ENCODE peak calls at places on chromosomes 11 and 22, in nine cellular contexts. R, Y, O, W, H, X, U, N and D are unnamed samples.
A peak's percentile ranks its signal among the peaks of the same experiment; 100 is the strongest.

GRCh38 chr11:36427079-36427478 is 83.0 kb downstream of the TRAF6 start:
- DNase-seq in R (no peak), Y (no peak), O (no peak), W (no peak), H (no peak), X (peak; percentile 38), U (no peak), N (no peak), D (no peak)

GRCh38 chr11:15509082-15509481 is 394.4 kb downstream of the INSC start:
- DNase-seq in R (no peak), Y (no peak), O (no peak), W (no peak), H (no peak), X (no peak), U (no peak), N (no peak), D (no peak)

GRCh38 chr11:122709042-122709760 is 53.7 kb downstream of the UBASH3B start:
- DNase-seq in R (no peak), Y (no peak), O (no peak), W (no peak), H (no peak), X (no peak), U (no peak), N (no peak), D (peak; percentile 78)

GRCh38 chr22:29334148-29334547 is 18.7 kb upstream of the RASL10A start:
- DNase-seq in R (no peak), Y (no peak), O (no peak), W (no peak), H (no peak), X (no peak), U (no peak), N (no peak), D (no peak)

GRCh38 chr11:65496304-65497140 is 2.3 kb upstream of the MALAT1 start:
- DNase-seq in R (no peak), Y (no peak), O (no peak), W (no peak), H (no peak), X (peak; percentile 29), U (no peak), N (no peak), D (peak; percentile 51)

GRCh38 chr22:39994566-39995345 is at the start of gene FAM83F:
- DNase-seq in R (peak; percentile 58), Y (no peak), O (no peak), W (no peak), H (no peak), X (no peak), U (no peak), N (peak; percentile 54), D (no peak)

GRCh38 chr11:120390585-120390922 is 54.3 kb downstream of the ARHGEF12 start:
- DNase-seq in R (no peak), Y (no peak), O (no peak), W (no peak), H (no peak), X (no peak), U (no peak), N (no peak), D (no peak)

GRCh38 chr11:115672999-115673411 is 168.8 kb upstream of the CADM1 start:
- DNase-seq in R (no peak), Y (no peak), O (peak; percentile 27), W (no peak), H (peak; percentile 5), X (peak; percentile 40), U (no peak), N (no peak), D (peak; percentile 72)

GRCh38 chr11:75148436-75148983 is 2.4 kb upstream of the SLCO2B1 start:
- DNase-seq in R (no peak), Y (no peak), O (no peak), W (no peak), H (no peak), X (no peak), U (no peak), N (no peak), D (no peak)

DNA sequence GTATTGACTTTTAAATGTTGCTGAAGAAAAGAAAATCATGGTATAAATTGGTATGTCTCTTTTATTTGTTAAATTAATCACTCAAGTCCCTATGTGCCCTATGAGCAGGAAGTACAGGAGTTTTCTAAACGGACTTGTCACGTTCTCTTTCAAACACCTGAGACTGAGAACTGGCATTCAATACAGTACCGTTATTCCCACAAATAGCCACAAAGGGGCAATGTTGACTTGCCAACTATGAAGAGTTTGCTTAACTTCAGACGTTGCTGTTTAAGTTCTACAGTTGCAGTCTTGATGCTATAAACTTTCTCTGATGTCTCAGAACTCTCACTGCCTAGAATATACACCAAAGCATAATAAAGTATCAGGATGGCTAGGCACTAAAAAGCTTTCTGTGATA is 7.6 kb downstream of the OR56A1 start:
- DNase-seq in R (no peak), Y (peak; percentile 22), O (no peak), W (no peak), H (no peak), X (no peak), U (no peak), N (no peak), D (peak; percentile 19)
- TF ChIP-seq CTCF in R (peak; percentile 54), Y (peak; percentile 49), O (no peak), W (peak; percentile 70), H (peak; percentile 38), X (peak; percentile 33), U (peak; percentile 29), N (no peak), D (peak; percentile 23)

GRCh38 chr11:134391170-134391569 is 20.9 kb downstream of the B3GAT1 start:
- DNase-seq in R (no peak), Y (no peak), O (no peak), W (no peak), H (no peak), X (no peak), U (no peak), N (no peak), D (no peak)
- TF ChIP-seq CTCF in R (no peak), Y (no peak), O (no peak), W (no peak), H (no peak), X (no peak), U (no peak), N (no peak), D (no peak)

GRCh38 chr22:38238519-38239051 is 34.2 kb downstream of the TMEM184B start:
- DNase-seq in R (no peak), Y (no peak), O (no peak), W (no peak), H (no peak), X (no peak), U (no peak), N (no peak), D (peak; percentile 46)

GRCh38 chr22:38236786-38237185 is 35.0 kb downstream of the MAFF start:
- DNase-seq in R (no peak), Y (no peak), O (peak; percentile 82), W (no peak), H (no peak), X (no peak), U (no peak), N (no peak), D (no peak)

GRCh38 chr22:38240734-38241252 is 32.0 kb downstream of the TMEM184B start:
- DNase-seq in R (no peak), Y (no peak), O (peak; percentile 42), W (no peak), H (no peak), X (no peak), U (no peak), N (peak; percentile 43), D (peak; percentile 95)

GRCh38 chr22:38235240-38235850 is 33.6 kb downstream of the MAFF start:
- DNase-seq in R (no peak), Y (no peak), O (no peak), W (no peak), H (no peak), X (no peak), U (no peak), N (no peak), D (no peak)

DNA sequence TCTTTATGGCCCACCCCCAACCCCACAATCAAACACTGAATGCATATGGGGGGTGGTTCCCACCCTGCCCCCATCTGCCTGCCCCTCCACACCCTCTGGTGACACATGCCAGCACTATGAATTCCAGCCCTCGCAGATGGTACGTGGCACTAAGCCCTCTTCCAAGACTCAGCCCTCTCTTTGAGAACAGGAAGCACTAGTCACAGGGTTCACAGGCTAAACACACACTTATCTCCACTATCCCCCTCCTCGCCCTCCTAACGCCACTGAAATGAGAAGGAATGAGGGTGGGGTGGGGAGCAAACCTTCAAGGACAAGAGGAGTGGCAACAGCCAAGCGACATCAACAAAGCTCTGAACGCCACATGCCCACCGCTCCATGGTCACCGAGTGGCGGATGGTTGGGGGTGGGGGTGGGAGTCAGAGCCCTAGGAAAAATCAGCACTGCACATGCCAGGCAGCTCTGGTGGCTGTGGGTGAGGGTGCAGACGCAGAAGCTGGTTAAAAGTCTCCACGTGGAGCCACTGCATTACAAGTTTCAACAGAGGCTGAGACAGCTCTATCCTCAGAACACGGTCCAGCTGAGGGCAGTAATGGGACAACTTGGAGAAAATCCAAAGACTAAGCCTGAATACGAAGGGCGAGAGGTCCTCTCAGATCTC is 33.6 kb downstream of the TMEM184B start:
- DNase-seq in R (no peak), Y (no peak), O (no peak), W (no peak), H (peak; percentile 79), X (peak; percentile 47), U (no peak), N (no peak), D (peak; percentile 83)
- TF ChIP-seq CTCF in R (peak; percentile 22), Y (no peak), O (no peak), W (no peak), H (peak; percentile 38), X (peak; percentile 36), U (peak; percentile 16), N (no peak), D (peak; percentile 28)

DNA sequence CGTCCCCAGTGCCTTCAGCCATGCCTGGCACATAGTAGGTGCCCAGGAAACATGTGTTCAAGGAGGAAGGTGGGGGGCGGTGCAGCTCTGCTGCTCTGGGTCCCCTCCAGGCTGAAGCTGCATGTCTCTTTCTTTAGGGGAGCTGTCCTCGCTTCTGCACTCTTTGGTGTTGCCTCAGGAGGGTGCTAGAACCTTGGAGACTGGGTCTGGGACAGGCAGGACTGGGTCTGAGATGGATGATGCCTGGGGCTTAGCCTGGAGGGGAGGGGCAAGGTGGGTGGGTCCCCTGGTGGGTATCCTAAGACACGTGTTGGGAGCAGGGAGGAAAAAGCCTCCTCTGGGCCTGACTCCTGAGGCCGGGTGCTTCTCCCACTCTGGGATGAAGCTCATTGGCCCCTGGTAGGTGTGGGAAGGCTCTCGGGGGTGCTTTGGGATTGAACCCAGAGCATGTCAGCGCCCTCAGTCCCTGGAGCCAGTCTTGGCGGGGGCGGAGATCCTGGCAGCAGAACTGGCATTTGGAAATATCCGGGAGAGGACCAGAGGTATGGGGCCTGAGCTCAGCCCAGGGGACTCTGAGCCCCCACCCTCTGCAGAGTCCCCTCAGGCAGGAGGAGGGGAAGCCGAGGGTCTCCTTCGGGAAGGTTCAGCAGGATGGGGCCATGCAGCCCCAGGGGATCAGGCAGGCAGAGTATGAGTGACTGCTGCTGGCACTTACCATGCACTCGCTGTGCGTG is 6.7 kb upstream of the GSTP1 start:
- DNase-seq in R (no peak), Y (no peak), O (no peak), W (no peak), H (no peak), X (no peak), U (no peak), N (no peak), D (no peak)
- TF ChIP-seq CTCF in R (no peak), Y (peak; percentile 42), O (no peak), W (no peak), H (no peak), X (no peak), U (no peak), N (no peak), D (no peak)